ENCODE peak calls at places on chromosomes 7 and 10, in six cellular contexts. One of them, this sample, is unnamed.

GRCh38 chr7:70621954-70622596 is 509.9 kb upstream of the GALNT17 start:
- DNase-seq in mesenchymal stem cell: no peak
- DNase-seq in neuronal stem cell: no peak
- DNase-seq in IMR-90: no peak
- DNase-seq in H9: no peak
- DNase-seq in H1: no peak
- DNase-seq in this sample: no peak

GRCh38 chr7:16753102-16753931 is at the start of gene TSPAN13:
- DNase-seq in mesenchymal stem cell: peak
- DNase-seq in neuronal stem cell: peak
- DNase-seq in IMR-90: peak
- DNase-seq in H9: peak
- DNase-seq in H1: peak
- DNase-seq in this sample: peak

GRCh38 chr7:26663905-26664673 is 200.3 kb downstream of the SKAP2 start:
- DNase-seq in mesenchymal stem cell: no peak
- DNase-seq in neuronal stem cell: no peak
- DNase-seq in IMR-90: no peak
- DNase-seq in H9: no peak
- DNase-seq in H1: no peak
- DNase-seq in this sample: no peak

GRCh38 chr7:120805636-120806388 is 52.1 kb downstream of the TSPAN12 start:
- DNase-seq in mesenchymal stem cell: peak
- DNase-seq in neuronal stem cell: peak
- DNase-seq in IMR-90: peak
- DNase-seq in H9: peak
- DNase-seq in H1: peak
- DNase-seq in this sample: peak

GRCh38 chr10:131448171-131448570 is 136.7 kb upstream of the TCERG1L start:
- DNase-seq in mesenchymal stem cell: no peak
- DNase-seq in neuronal stem cell: no peak
- DNase-seq in IMR-90: no peak
- DNase-seq in H9: no peak
- DNase-seq in H1: no peak
- DNase-seq in this sample: no peak

GRCh38 chr7:66047426-66047825 is 28.2 kb upstream of the ASL start:
- DNase-seq in mesenchymal stem cell: peak
- DNase-seq in neuronal stem cell: no peak
- DNase-seq in IMR-90: peak
- DNase-seq in H9: no peak
- DNase-seq in H1: no peak
- DNase-seq in this sample: no peak

GRCh38 chr10:68007356-68007755 is 67.7 kb downstream of the HERC4 start:
- DNase-seq in mesenchymal stem cell: no peak
- DNase-seq in neuronal stem cell: no peak
- DNase-seq in IMR-90: no peak
- DNase-seq in H9: no peak
- DNase-seq in H1: no peak
- DNase-seq in this sample: peak

GRCh38 chr10:119401671-119402395 is 140.7 kb downstream of the RGS10 start:
- DNase-seq in mesenchymal stem cell: peak
- DNase-seq in neuronal stem cell: no peak
- DNase-seq in IMR-90: peak
- DNase-seq in H9: no peak
- DNase-seq in H1: no peak
- DNase-seq in this sample: peak

GRCh38 chr10:33897255-33897893 is 562.9 kb upstream of the NRP1 start:
- DNase-seq in mesenchymal stem cell: no peak
- DNase-seq in neuronal stem cell: no peak
- DNase-seq in IMR-90: peak
- DNase-seq in H9: no peak
- DNase-seq in H1: no peak
- DNase-seq in this sample: peak

GRCh38 chr7:23482686-23483085 is 12.4 kb upstream of the IGF2BP3 start:
- DNase-seq in mesenchymal stem cell: no peak
- DNase-seq in neuronal stem cell: no peak
- DNase-seq in IMR-90: no peak
- DNase-seq in H9: no peak
- DNase-seq in H1: no peak
- DNase-seq in this sample: no peak

GRCh38 chr10:42650374-42650773 is 12.0 kb upstream of the ZNF33B start:
- DNase-seq in mesenchymal stem cell: no peak
- DNase-seq in neuronal stem cell: no peak
- DNase-seq in IMR-90: no peak
- DNase-seq in H9: no peak
- DNase-seq in H1: no peak
- DNase-seq in this sample: no peak

GRCh38 chr7:95950698-95951097 is 178.3 kb downstream of the DYNC1I1 start:
- DNase-seq in mesenchymal stem cell: no peak
- DNase-seq in neuronal stem cell: no peak
- DNase-seq in IMR-90: no peak
- DNase-seq in H9: no peak
- DNase-seq in H1: no peak
- DNase-seq in this sample: peak

GRCh38 chr10:113177936-113178335 is 227.9 kb downstream of the TCF7L2 start:
- DNase-seq in mesenchymal stem cell: no peak
- DNase-seq in neuronal stem cell: no peak
- DNase-seq in IMR-90: no peak
- DNase-seq in H9: no peak
- DNase-seq in H1: no peak
- DNase-seq in this sample: no peak

GRCh38 chr10:103241262-103242011 is 4.2 kb upstream of the RPEL1 start:
- DNase-seq in mesenchymal stem cell: peak
- DNase-seq in neuronal stem cell: no peak
- DNase-seq in IMR-90: peak
- DNase-seq in H9: peak
- DNase-seq in H1: no peak
- DNase-seq in this sample: peak

GRCh38 chr10:119470920-119471702 is 71.4 kb downstream of the RGS10 start:
- DNase-seq in mesenchymal stem cell: no peak
- DNase-seq in neuronal stem cell: no peak
- DNase-seq in IMR-90: no peak
- DNase-seq in H9: no peak
- DNase-seq in H1: no peak
- DNase-seq in this sample: no peak

GRCh38 chr10:49094707-49095106 is 20.6 kb downstream of the VSTM4 start:
- DNase-seq in mesenchymal stem cell: no peak
- DNase-seq in neuronal stem cell: no peak
- DNase-seq in IMR-90: no peak
- DNase-seq in H9: no peak
- DNase-seq in H1: no peak
- DNase-seq in this sample: no peak

GRCh38 chr7:108079291-108080057 is 50.7 kb downstream of the LAMB4 start:
- DNase-seq in mesenchymal stem cell: peak
- DNase-seq in neuronal stem cell: no peak
- DNase-seq in IMR-90: peak
- DNase-seq in H9: no peak
- DNase-seq in H1: no peak
- DNase-seq in this sample: no peak

GRCh38 chr7:28455486-28455885 is 43.2 kb downstream of the CREB5 start:
- DNase-seq in mesenchymal stem cell: no peak
- DNase-seq in neuronal stem cell: no peak
- DNase-seq in IMR-90: no peak
- DNase-seq in H9: no peak
- DNase-seq in H1: no peak
- DNase-seq in this sample: no peak

GRCh38 chr7:105268056-105268455 is 120.7 kb downstream of the SRPK2 start:
- DNase-seq in mesenchymal stem cell: peak
- DNase-seq in neuronal stem cell: no peak
- DNase-seq in IMR-90: peak
- DNase-seq in H9: no peak
- DNase-seq in H1: no peak
- DNase-seq in this sample: peak

GRCh38 chr10:17229967-17230682 is 2.1 kb downstream of the VIM start:
- DNase-seq in mesenchymal stem cell: peak
- DNase-seq in neuronal stem cell: peak
- DNase-seq in IMR-90: peak
- DNase-seq in H9: peak
- DNase-seq in H1: peak
- DNase-seq in this sample: no peak

GRCh38 chr7:12386237-12386839 is 17.3 kb downstream of the VWDE start:
- DNase-seq in mesenchymal stem cell: no peak
- DNase-seq in neuronal stem cell: no peak
- DNase-seq in IMR-90: no peak
- DNase-seq in H9: no peak
- DNase-seq in H1: no peak
- DNase-seq in this sample: no peak

GRCh38 chr10:75418287-75418686 is 13.1 kb upstream of the LRMDA start:
- DNase-seq in mesenchymal stem cell: no peak
- DNase-seq in neuronal stem cell: no peak
- DNase-seq in IMR-90: no peak
- DNase-seq in H9: no peak
- DNase-seq in H1: no peak
- DNase-seq in this sample: no peak

GRCh38 chr10:110398419-110399162 is 93.9 kb upstream of the SMNDC1 start:
- DNase-seq in mesenchymal stem cell: peak
- DNase-seq in neuronal stem cell: no peak
- DNase-seq in IMR-90: peak
- DNase-seq in H9: no peak
- DNase-seq in H1: no peak
- DNase-seq in this sample: peak

GRCh38 chr7:214410-215212 is 22.2 kb downstream of the FAM20C start:
- DNase-seq in mesenchymal stem cell: peak
- DNase-seq in neuronal stem cell: no peak
- DNase-seq in IMR-90: peak
- DNase-seq in H9: no peak
- DNase-seq in H1: no peak
- DNase-seq in this sample: no peak

GRCh38 chr10:96768136-96768535 is 47.8 kb upstream of the PIK3AP1 start:
- DNase-seq in mesenchymal stem cell: no peak
- DNase-seq in neuronal stem cell: no peak
- DNase-seq in IMR-90: no peak
- DNase-seq in H9: no peak
- DNase-seq in H1: no peak
- DNase-seq in this sample: no peak

GRCh38 chr7:110170762-110171161 is 920.2 kb upstream of the LRRN3 start:
- DNase-seq in mesenchymal stem cell: peak
- DNase-seq in neuronal stem cell: no peak
- DNase-seq in IMR-90: peak
- DNase-seq in H9: no peak
- DNase-seq in H1: no peak
- DNase-seq in this sample: no peak

GRCh38 chr10:48400129-48400849 is 93.8 kb downstream of the MAPK8 start:
- DNase-seq in mesenchymal stem cell: peak
- DNase-seq in neuronal stem cell: no peak
- DNase-seq in IMR-90: peak
- DNase-seq in H9: no peak
- DNase-seq in H1: no peak
- DNase-seq in this sample: no peak

GRCh38 chr10:18665815-18666558 is 6.8 kb downstream of the ARL5B start:
- DNase-seq in mesenchymal stem cell: peak
- DNase-seq in neuronal stem cell: no peak
- DNase-seq in IMR-90: peak
- DNase-seq in H9: no peak
- DNase-seq in H1: no peak
- DNase-seq in this sample: peak
- H3K4me2 ChIP-seq in mesenchymal stem cell: no peak
- H3K4me2 ChIP-seq in neuronal stem cell: no peak
- H3K4me2 ChIP-seq in IMR-90: peak
- H3K4me2 ChIP-seq in H9: no peak
- H3K4me2 ChIP-seq in H1: no peak
- H3K4me2 ChIP-seq in this sample: no peak

GRCh38 chr10:129968020-129968861 is 4.2 kb upstream of the EBF3 start:
- DNase-seq in mesenchymal stem cell: no peak
- DNase-seq in neuronal stem cell: peak
- DNase-seq in IMR-90: no peak
- DNase-seq in H9: no peak
- DNase-seq in H1: no peak
- DNase-seq in this sample: no peak
- H3K14ac ChIP-seq in mesenchymal stem cell: no peak
- H3K14ac ChIP-seq in neuronal stem cell: no peak
- H3K14ac ChIP-seq in IMR-90: no peak
- H3K14ac ChIP-seq in H9: no peak
- H3K14ac ChIP-seq in H1: no peak
- H3K14ac ChIP-seq in this sample: no peak

DNA sequence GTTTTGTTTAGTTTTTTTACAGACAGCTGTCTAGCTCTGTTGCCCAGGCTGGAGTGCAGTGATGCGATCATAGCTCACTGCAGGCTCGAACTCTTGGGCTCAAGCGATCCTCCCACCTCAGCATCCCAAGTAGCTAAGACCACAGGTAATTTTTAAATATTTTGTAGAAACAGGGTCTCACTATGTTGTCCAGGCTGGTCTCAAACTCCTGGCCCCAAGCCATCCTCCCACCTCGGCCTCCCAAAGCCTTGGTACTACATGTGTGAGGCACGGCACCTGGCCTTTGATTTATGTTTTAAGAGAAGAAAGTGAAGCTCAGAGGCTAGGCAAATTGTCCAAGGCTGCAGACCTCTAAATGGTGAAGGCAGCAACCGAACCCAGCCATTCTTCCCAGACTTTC is 98.6 kb upstream of the SVIL start:
- DNase-seq in mesenchymal stem cell: no peak
- DNase-seq in neuronal stem cell: no peak
- DNase-seq in IMR-90: no peak
- DNase-seq in H9: no peak
- DNase-seq in H1: no peak
- DNase-seq in this sample: no peak
- H3K4me2 ChIP-seq in mesenchymal stem cell: peak
- H3K4me2 ChIP-seq in neuronal stem cell: no peak
- H3K4me2 ChIP-seq in IMR-90: no peak
- H3K4me2 ChIP-seq in H9: no peak
- H3K4me2 ChIP-seq in H1: no peak
- H3K4me2 ChIP-seq in this sample: no peak

GRCh38 chr7:41674505-41675023 is 28.3 kb downstream of the INHBA start:
- DNase-seq in mesenchymal stem cell: no peak
- DNase-seq in neuronal stem cell: no peak
- DNase-seq in IMR-90: no peak
- DNase-seq in H9: no peak
- DNase-seq in H1: no peak
- DNase-seq in this sample: peak
- H3K14ac ChIP-seq in mesenchymal stem cell: no peak
- H3K14ac ChIP-seq in neuronal stem cell: no peak
- H3K14ac ChIP-seq in IMR-90: no peak
- H3K14ac ChIP-seq in H9: no peak
- H3K14ac ChIP-seq in H1: no peak
- H3K14ac ChIP-seq in this sample: no peak

GRCh38 chr10:69412232-69412631 is 4.5 kb downstream of the TACR2 start:
- DNase-seq in mesenchymal stem cell: no peak
- DNase-seq in neuronal stem cell: no peak
- DNase-seq in IMR-90: no peak
- DNase-seq in H9: no peak
- DNase-seq in H1: no peak
- DNase-seq in this sample: no peak

GRCh38 chr10:69414036-69415018 is 2.4 kb downstream of the TACR2 start:
- DNase-seq in mesenchymal stem cell: no peak
- DNase-seq in neuronal stem cell: no peak
- DNase-seq in IMR-90: no peak
- DNase-seq in H9: no peak
- DNase-seq in H1: no peak
- DNase-seq in this sample: no peak

GRCh38 chr10:69415049-69415448 is 1.7 kb downstream of the TACR2 start:
- DNase-seq in mesenchymal stem cell: no peak
- DNase-seq in neuronal stem cell: no peak
- DNase-seq in IMR-90: no peak
- DNase-seq in H9: no peak
- DNase-seq in H1: no peak
- DNase-seq in this sample: no peak

GRCh38 chr10:69411476-69411875 is 5.2 kb downstream of the TACR2 start:
- DNase-seq in mesenchymal stem cell: no peak
- DNase-seq in neuronal stem cell: no peak
- DNase-seq in IMR-90: no peak
- DNase-seq in H9: no peak
- DNase-seq in H1: no peak
- DNase-seq in this sample: no peak

GRCh38 chr10:69413221-69413865 is 3.4 kb downstream of the TACR2 start:
- DNase-seq in mesenchymal stem cell: peak
- DNase-seq in neuronal stem cell: peak
- DNase-seq in IMR-90: peak
- DNase-seq in H9: peak
- DNase-seq in H1: peak
- DNase-seq in this sample: no peak
- H3K4me2 ChIP-seq in mesenchymal stem cell: peak
- H3K4me2 ChIP-seq in neuronal stem cell: peak
- H3K4me2 ChIP-seq in IMR-90: no peak
- H3K4me2 ChIP-seq in H9: peak
- H3K4me2 ChIP-seq in H1: peak
- H3K4me2 ChIP-seq in this sample: no peak

This sample was measured in trophoblast cell.